ENCODE peak calls at places on chromosomes 7 and 10, in seven cellular contexts. M is left lung, N is AG04449, R is adrenal gland, G is psoas muscle, I is stomach, V is suprapubic skin. P is an unnamed sample.

GRCh38 chr7:99380032-99380822 is 5.7 kb downstream of the ARPC1B start:
- DNase-seq in M (peak), N (no peak), R (no peak), G (no peak), I (no peak), V (no peak), P (no peak)

GRCh38 chr7:98166668-98166970 is 44.6 kb upstream of the BHLHA15 start:
- DNase-seq in M (no peak), N (no peak), R (no peak), G (no peak), I (no peak), V (no peak), P (no peak)

GRCh38 chr7:32462966-32463365 is 27.2 kb downstream of the LSM5 start:
- DNase-seq in M (no peak), N (no peak), R (no peak), G (no peak), I (no peak), V (no peak), P (no peak)

GRCh38 chr7:155911471-155912105 is 99.3 kb upstream of the SHH start:
- DNase-seq in M (no peak), N (no peak), R (no peak), G (no peak), I (no peak), V (no peak), P (no peak)

GRCh38 chr7:143040209-143040710 is 11.9 kb upstream of the OR6V1 start:
- DNase-seq in M (no peak), N (no peak), R (no peak), G (no peak), I (no peak), V (no peak), P (no peak)

GRCh38 chr10:79170226-79170752 is 101.5 kb downstream of the ZMIZ1 start:
- DNase-seq in M (no peak), N (no peak), R (no peak), G (no peak), I (no peak), V (no peak), P (no peak)

GRCh38 chr10:14625210-14625621 is 149.5 kb downstream of the FAM107B start:
- DNase-seq in M (no peak), N (no peak), R (no peak), G (no peak), I (no peak), V (no peak), P (no peak)

GRCh38 chr7:112540839-112541577 is 60.2 kb downstream of the LSMEM1 start:
- DNase-seq in M (no peak), N (no peak), R (no peak), G (no peak), I (no peak), V (no peak), P (no peak)

GRCh38 chr7:89797965-89798598 is 356.2 kb upstream of the STEAP1 start:
- DNase-seq in M (no peak), N (no peak), R (no peak), G (no peak), I (no peak), V (no peak), P (no peak)

GRCh38 chr10:60353519-60354258 is 36.0 kb downstream of the ANK3 start:
- DNase-seq in M (no peak), N (no peak), R (no peak), G (no peak), I (no peak), V (no peak), P (no peak)

GRCh38 chr7:22935269-22935668 is 78.7 kb downstream of the HYCC1 start:
- DNase-seq in M (no peak), N (no peak), R (no peak), G (no peak), I (no peak), V (no peak), P (no peak)

GRCh38 chr7:118222591-118222990 is 1.9 kb upstream of the ANKRD7 start:
- DNase-seq in M (no peak), N (no peak), R (no peak), G (no peak), I (no peak), V (no peak), P (no peak)

GRCh38 chr10:112804036-112804435 is 146.0 kb upstream of the TCF7L2 start:
- DNase-seq in M (no peak), N (no peak), R (no peak), G (no peak), I (peak), V (no peak), P (no peak)

GRCh38 chr7:24891173-24891787 is 88.7 kb downstream of the OSBPL3 start:
- DNase-seq in M (no peak), N (no peak), R (no peak), G (no peak), I (no peak), V (no peak), P (no peak)

GRCh38 chr7:101140746-101141382 is 13.4 kb upstream of the AP1S1 start:
- DNase-seq in M (no peak), N (no peak), R (no peak), G (no peak), I (no peak), V (no peak), P (no peak)

GRCh38 chr10:8485032-8485431 is 430.5 kb downstream of the GATA3 start:
- DNase-seq in M (no peak), N (no peak), R (no peak), G (no peak), I (no peak), V (no peak), P (no peak)

GRCh38 chr10:97433430-97434001 is 7.5 kb downstream of the PGAM1 start:
- DNase-seq in M (no peak), N (no peak), R (no peak), G (no peak), I (no peak), V (no peak), P (no peak)

GRCh38 chr10:89535185-89536012 is at the start of gene SLC16A12:
- DNase-seq in M (no peak), N (no peak), R (no peak), G (peak), I (no peak), V (no peak), P (peak)

GRCh38 chr7:124652237-124652636 is 113.4 kb downstream of the GPR37 start:
- DNase-seq in M (no peak), N (no peak), R (no peak), G (no peak), I (no peak), V (no peak), P (no peak)

GRCh38 chr7:78019457-78020130 is 221.0 kb downstream of the PHTF2 start:
- DNase-seq in M (peak), N (peak), R (peak), G (peak), I (peak), V (peak), P (peak)

GRCh38 chr7:41652265-41652664 is 50.6 kb downstream of the INHBA start:
- DNase-seq in M (no peak), N (no peak), R (no peak), G (no peak), I (no peak), V (no peak), P (no peak)

GRCh38 chr7:113230691-113231090 is 112.3 kb upstream of the SMIM30 start:
- DNase-seq in M (no peak), N (no peak), R (no peak), G (no peak), I (no peak), V (no peak), P (no peak)

GRCh38 chr10:43403911-43404674 is 4.9 kb downstream of the HNRNPF start:
- DNase-seq in M (no peak), N (no peak), R (no peak), G (no peak), I (no peak), V (no peak), P (no peak)

GRCh38 chr10:132924046-132924952 is 18.1 kb downstream of the CFAP46 start:
- DNase-seq in M (no peak), N (no peak), R (no peak), G (no peak), I (no peak), V (no peak), P (no peak)

GRCh38 chr10:86857097-86857825 is 100.2 kb downstream of the MMRN2 start:
- DNase-seq in M (no peak), N (no peak), R (no peak), G (no peak), I (no peak), V (no peak), P (no peak)

GRCh38 chr10:49053053-49053997 is 62.0 kb downstream of the VSTM4 start:
- DNase-seq in M (no peak), N (no peak), R (peak), G (peak), I (no peak), V (no peak), P (no peak)

GRCh38 chr10:34223658-34224057 is 591.4 kb downstream of the PARD3 start:
- DNase-seq in M (no peak), N (no peak), R (no peak), G (no peak), I (no peak), V (no peak), P (no peak)

GRCh38 chr10:34228066-34228465 is 587.0 kb downstream of the PARD3 start:
- DNase-seq in M (no peak), N (no peak), R (no peak), G (no peak), I (no peak), V (no peak), P (no peak)

GRCh38 chr10:34219860-34220518 is 595.1 kb downstream of the PARD3 start:
- DNase-seq in M (no peak), N (no peak), R (no peak), G (no peak), I (no peak), V (no peak), P (no peak)

GRCh38 chr10:34217524-34217923 is 597.6 kb downstream of the PARD3 start:
- DNase-seq in M (no peak), N (no peak), R (no peak), G (no peak), I (no peak), V (no peak), P (no peak)

DNA sequence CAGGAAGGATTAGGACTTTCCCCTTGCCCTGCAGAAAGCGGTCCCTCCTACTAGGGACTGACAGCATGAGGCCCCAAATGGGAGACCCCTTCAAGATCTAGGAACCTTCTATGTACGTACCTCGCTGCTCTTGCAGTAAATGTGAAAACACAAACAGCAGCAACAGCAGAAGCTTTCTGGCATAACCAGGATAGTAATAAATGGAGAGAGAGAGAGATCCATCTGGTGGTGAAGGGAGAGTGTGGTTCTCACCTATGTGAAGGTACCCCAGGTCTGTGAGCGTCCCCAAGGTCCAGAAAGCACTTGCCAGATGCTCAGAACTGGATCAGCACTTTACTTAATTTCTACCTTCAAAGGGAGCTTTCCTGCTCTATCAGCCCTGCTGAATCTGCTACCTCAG is 592.7 kb downstream of the PARD3 start:
- DNase-seq in M (no peak), N (no peak), R (no peak), G (no peak), I (no peak), V (no peak), P (no peak)
- TF ChIP-seq CTCF in M (no peak), N (no peak), R (no peak), G (no peak), I (no peak), V (no peak), P (no peak)

GRCh38 chr10:23081891-23082290 is 13.5 kb upstream of the MSRB2 start:
- DNase-seq in M (no peak), N (no peak), R (no peak), G (no peak), I (no peak), V (no peak), P (no peak)
- TF ChIP-seq CTCF in M (no peak), N (peak), R (peak), G (peak), I (no peak), V (no peak), P (peak)

GRCh38 chr10:6774406-6774805 is 194.3 kb upstream of the PRKCQ start:
- DNase-seq in M (no peak), N (no peak), R (no peak), G (no peak), I (no peak), V (no peak), P (no peak)
- TF ChIP-seq CTCF in M (no peak), N (no peak), R (no peak), G (no peak), I (no peak), V (no peak), P (no peak)

DNA sequence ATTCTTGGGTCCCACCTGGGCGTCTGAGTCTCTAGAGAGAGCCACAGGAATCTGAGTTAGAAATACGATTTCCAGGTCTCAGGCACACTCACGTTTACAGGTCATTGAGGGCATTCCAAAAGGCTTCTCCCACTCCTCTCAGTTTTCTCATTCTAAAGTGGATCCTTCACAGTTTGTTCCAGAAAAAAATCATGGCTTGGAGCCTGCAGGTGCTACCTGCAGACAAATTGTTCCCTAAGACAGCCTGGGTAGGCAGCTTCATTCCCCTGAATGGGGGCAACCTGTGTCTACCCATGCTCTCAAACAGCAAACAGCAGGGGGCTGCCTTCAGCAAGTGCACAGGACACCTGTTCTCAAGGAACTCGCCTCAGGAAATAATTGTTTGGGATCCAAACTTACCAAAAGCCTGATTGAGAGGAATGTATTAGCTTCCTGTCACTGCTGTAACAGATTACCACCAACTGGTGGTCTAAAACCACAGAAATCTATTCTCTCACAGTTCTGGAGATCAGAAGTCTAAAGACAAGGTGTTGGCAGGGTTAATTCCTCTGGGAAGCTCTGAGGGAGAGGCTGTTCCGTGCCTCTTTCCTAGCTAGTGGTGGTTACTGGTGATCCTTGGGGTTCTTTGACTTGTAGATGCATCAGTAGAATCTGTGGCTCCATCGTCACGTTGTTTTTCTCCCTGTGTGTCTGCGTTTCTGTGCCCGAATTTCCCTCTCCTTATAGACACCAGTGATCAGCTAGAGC is 117.2 kb downstream of the RAB11FIP2 start:
- DNase-seq in M (no peak), N (no peak), R (no peak), G (no peak), I (no peak), V (no peak), P (no peak)
- TF ChIP-seq CTCF in M (no peak), N (no peak), R (no peak), G (no peak), I (no peak), V (no peak), P (no peak)

DNA sequence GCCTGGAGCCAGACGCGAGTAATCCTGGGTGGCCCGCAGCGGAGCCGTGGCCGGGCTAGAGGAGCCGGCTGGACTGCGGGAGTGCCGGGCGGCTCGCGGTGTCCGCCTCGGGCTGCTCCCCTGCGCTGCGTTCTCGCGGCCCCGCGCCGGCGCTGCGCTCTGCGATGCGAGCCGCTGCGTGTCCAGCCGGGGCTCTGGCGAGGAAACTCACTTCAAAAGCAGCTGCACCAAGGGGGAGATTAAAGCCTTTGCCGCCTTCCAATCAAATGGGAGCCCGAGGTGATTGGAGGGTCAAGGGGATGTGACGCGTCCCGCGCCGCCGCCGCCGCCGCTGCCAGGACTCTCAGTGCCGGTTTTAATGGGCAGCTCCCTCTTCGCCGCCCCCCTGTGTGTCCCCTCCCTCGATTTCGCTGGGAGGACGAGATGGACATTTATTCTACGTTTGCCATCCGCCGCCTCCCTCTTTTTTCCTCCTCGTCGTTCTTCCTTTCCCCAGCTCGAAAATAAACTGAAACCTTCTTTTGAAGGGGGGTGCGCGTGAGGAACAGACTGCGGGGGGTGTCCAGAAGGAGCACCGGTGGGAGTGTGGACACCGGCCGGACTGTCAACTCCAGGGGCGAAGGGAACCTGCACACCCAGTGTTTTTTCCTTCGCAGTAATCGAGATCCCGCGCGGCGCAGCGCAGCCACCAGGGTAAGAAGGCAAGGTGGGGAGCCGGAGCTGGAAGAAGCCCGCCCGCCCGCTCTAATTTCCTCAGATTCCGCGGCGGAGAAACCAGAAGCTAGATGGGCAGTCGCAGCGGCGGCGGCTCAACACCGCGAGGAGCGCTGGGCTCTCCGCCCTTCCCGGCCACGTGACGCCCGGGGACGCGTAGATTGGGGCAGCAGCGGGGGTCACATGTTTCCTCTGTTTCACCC is at the start of gene ZNF503:
- DNase-seq in M (peak), N (peak), R (peak), G (peak), I (peak), V (peak), P (peak)
- TF ChIP-seq CTCF in M (peak), N (peak), R (peak), G (no peak), I (no peak), V (peak), P (peak)

DNA sequence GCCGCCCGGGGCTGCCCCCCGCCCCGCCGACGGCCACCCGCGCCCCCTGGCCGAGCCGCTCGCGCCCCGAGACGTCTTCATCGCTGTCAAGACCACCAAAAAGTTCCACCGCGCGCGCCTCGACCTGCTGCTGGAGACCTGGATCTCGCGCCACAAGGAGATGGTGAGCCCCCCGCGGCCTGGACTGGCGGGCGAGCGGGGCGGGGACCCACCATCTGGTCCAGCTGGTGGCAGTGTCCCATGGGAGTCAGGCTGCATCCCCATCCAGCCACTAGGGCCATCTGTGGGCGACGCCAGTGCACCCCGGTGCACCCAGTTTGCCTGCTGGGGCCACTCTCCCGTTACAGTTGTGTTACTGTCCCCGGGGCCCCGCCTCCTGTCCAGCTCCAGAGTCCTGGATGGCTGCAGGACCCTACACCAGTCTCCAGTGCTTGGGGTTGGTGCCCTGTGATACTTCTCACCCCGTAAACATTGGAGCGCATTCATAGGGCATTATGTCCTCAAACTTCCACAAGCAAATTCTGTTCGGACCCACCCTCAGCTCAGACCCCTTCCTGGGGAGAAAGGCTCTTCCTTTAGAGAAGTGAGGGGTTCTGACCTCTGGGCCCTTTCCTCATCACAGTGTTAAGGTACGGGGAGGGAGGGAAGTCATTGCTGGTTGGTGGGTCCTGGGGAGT is 695 bp downstream of the LFNG start:
- DNase-seq in M (peak), N (no peak), R (no peak), G (peak), I (no peak), V (no peak), P (no peak)
- TF ChIP-seq CTCF in M (no peak), N (no peak), R (no peak), G (no peak), I (no peak), V (no peak), P (peak)